ENCODE peak calls at places on chromosome 6, in nine cellular contexts. One of them, this sample, is unnamed.

GRCh38 chr6:53335224-53335994 is 13.3 kb downstream of the ELOVL5 start:
- DNase-seq in WTC11: no peak
- DNase-seq in renal cortical epithelial cell: no peak
- DNase-seq in left ventricle myocardium inferior: no peak
- DNase-seq in HCT116: no peak
- DNase-seq in GM12864: peak; percentile 89
- DNase-seq in AG10803: no peak
- DNase-seq in NCI-H460: no peak
- DNase-seq in mesendoderm: peak; percentile 56
- DNase-seq in this sample: no peak

GRCh38 chr6:157403684-157404051 is 22.7 kb downstream of the ZDHHC14 start:
- DNase-seq in WTC11: no peak
- DNase-seq in renal cortical epithelial cell: no peak
- DNase-seq in left ventricle myocardium inferior: no peak
- DNase-seq in HCT116: no peak
- DNase-seq in GM12864: no peak
- DNase-seq in AG10803: no peak
- DNase-seq in NCI-H460: no peak
- DNase-seq in mesendoderm: no peak
- DNase-seq in this sample: no peak

GRCh38 chr6:112018619-112019416 is 35.1 kb upstream of the CCN6 start:
- DNase-seq in WTC11: no peak
- DNase-seq in renal cortical epithelial cell: peak; percentile 66
- DNase-seq in left ventricle myocardium inferior: peak; percentile 44
- DNase-seq in HCT116: no peak
- DNase-seq in GM12864: no peak
- DNase-seq in AG10803: peak; percentile 46
- DNase-seq in NCI-H460: no peak
- DNase-seq in mesendoderm: no peak
- DNase-seq in this sample: peak; percentile 67

GRCh38 chr6:148831064-148831463 is 84.2 kb downstream of the UST start:
- DNase-seq in WTC11: no peak
- DNase-seq in renal cortical epithelial cell: no peak
- DNase-seq in left ventricle myocardium inferior: no peak
- DNase-seq in HCT116: no peak
- DNase-seq in GM12864: no peak
- DNase-seq in AG10803: no peak
- DNase-seq in NCI-H460: no peak
- DNase-seq in mesendoderm: no peak
- DNase-seq in this sample: no peak

GRCh38 chr6:44892579-44892978 is 435.6 kb upstream of the RUNX2 start:
- DNase-seq in WTC11: no peak
- DNase-seq in renal cortical epithelial cell: no peak
- DNase-seq in left ventricle myocardium inferior: no peak
- DNase-seq in HCT116: no peak
- DNase-seq in GM12864: no peak
- DNase-seq in AG10803: no peak
- DNase-seq in NCI-H460: no peak
- DNase-seq in mesendoderm: no peak
- DNase-seq in this sample: no peak

GRCh38 chr6:113094781-113095180 is 747.7 kb downstream of the RFPL4B start:
- DNase-seq in WTC11: no peak
- DNase-seq in renal cortical epithelial cell: peak; percentile 10
- DNase-seq in left ventricle myocardium inferior: no peak
- DNase-seq in HCT116: no peak
- DNase-seq in GM12864: no peak
- DNase-seq in AG10803: no peak
- DNase-seq in NCI-H460: no peak
- DNase-seq in mesendoderm: no peak
- DNase-seq in this sample: no peak

GRCh38 chr6:160767647-160768019 is 65.6 kb downstream of the PLG start:
- DNase-seq in WTC11: no peak
- DNase-seq in renal cortical epithelial cell: no peak
- DNase-seq in left ventricle myocardium inferior: no peak
- DNase-seq in HCT116: no peak
- DNase-seq in GM12864: no peak
- DNase-seq in AG10803: no peak
- DNase-seq in NCI-H460: no peak
- DNase-seq in mesendoderm: no peak
- DNase-seq in this sample: no peak

GRCh38 chr6:137977814-137978213 is 110.8 kb downstream of the TNFAIP3 start:
- DNase-seq in WTC11: no peak
- DNase-seq in renal cortical epithelial cell: no peak
- DNase-seq in left ventricle myocardium inferior: no peak
- DNase-seq in HCT116: no peak
- DNase-seq in GM12864: no peak
- DNase-seq in AG10803: peak; percentile 9
- DNase-seq in NCI-H460: no peak
- DNase-seq in mesendoderm: no peak
- DNase-seq in this sample: no peak

GRCh38 chr6:41037107-41037900 is 1.7 kb downstream of the UNC5CL start:
- DNase-seq in WTC11: no peak
- DNase-seq in renal cortical epithelial cell: peak; percentile 74
- DNase-seq in left ventricle myocardium inferior: no peak
- DNase-seq in HCT116: no peak
- DNase-seq in GM12864: no peak
- DNase-seq in AG10803: no peak
- DNase-seq in NCI-H460: no peak
- DNase-seq in mesendoderm: no peak
- DNase-seq in this sample: no peak

GRCh38 chr6:99467509-99468106 is 42.5 kb upstream of the PNISR start:
- DNase-seq in WTC11: no peak
- DNase-seq in renal cortical epithelial cell: peak; percentile 39
- DNase-seq in left ventricle myocardium inferior: no peak
- DNase-seq in HCT116: no peak
- DNase-seq in GM12864: no peak
- DNase-seq in AG10803: peak; percentile 26
- DNase-seq in NCI-H460: peak; percentile 11
- DNase-seq in mesendoderm: no peak
- DNase-seq in this sample: no peak

GRCh38 chr6:35311390-35312075 is 13.9 kb downstream of the DEF6 start:
- DNase-seq in WTC11: no peak
- DNase-seq in renal cortical epithelial cell: no peak
- DNase-seq in left ventricle myocardium inferior: no peak
- DNase-seq in HCT116: no peak
- DNase-seq in GM12864: no peak
- DNase-seq in AG10803: no peak
- DNase-seq in NCI-H460: no peak
- DNase-seq in mesendoderm: no peak
- DNase-seq in this sample: no peak

GRCh38 chr6:12324096-12324495 is 33.9 kb downstream of the EDN1 start:
- DNase-seq in WTC11: no peak
- DNase-seq in renal cortical epithelial cell: peak; percentile 99
- DNase-seq in left ventricle myocardium inferior: no peak
- DNase-seq in HCT116: peak; percentile 99
- DNase-seq in GM12864: no peak
- DNase-seq in AG10803: peak; percentile 58
- DNase-seq in NCI-H460: peak; percentile 74
- DNase-seq in mesendoderm: peak; percentile 89
- DNase-seq in this sample: no peak

This sample was measured in left ventricle myocardium superior.